ENCODE peak calls at places on chromosomes 13 and 19, in four cellular contexts. Z is HCT116, I is HepG2, N is K562. M is an unnamed sample.

GRCh38 chr13:67273001-67273400 is 42.9 kb upstream of the PCDH9 start:
- DNase-seq in Z (no peak), I (no peak), N (no peak), M (no peak)

GRCh38 chr13:106818971-106819370 is 251.0 kb upstream of the ARGLU1 start:
- DNase-seq in I (no peak), N (no peak), Z (no peak), M (no peak)

GRCh38 chr13:101785858-101786257 is 333.4 kb downstream of the ITGBL1 start:
- DNase-seq in Z (peak), N (no peak), I (peak), M (peak)

GRCh38 chr13:31556376-31556775 is 182.9 kb upstream of the RXFP2 start:
- DNase-seq in N (no peak), I (no peak), Z (no peak), M (no peak)

GRCh38 chr13:81987677-81988357 is 1646.9 kb upstream of the SPRY2 start:
- DNase-seq in N (no peak), Z (no peak), I (no peak), M (no peak)

GRCh38 chr13:75010941-75011340 is 471.0 kb downstream of the TBC1D4 start:
- DNase-seq in I (no peak), Z (no peak), N (no peak), M (peak)

GRCh38 chr19:53254451-53255341 is at the start of gene ZNF677:
- DNase-seq in Z (no peak), I (no peak), N (peak), M (peak)

GRCh38 chr19:46181386-46181774 is 33.3 kb downstream of the IGFL2 start:
- DNase-seq in N (no peak), I (no peak), Z (no peak), M (no peak)

GRCh38 chr13:93534181-93534700 is 307.6 kb downstream of the GPC6 start:
- DNase-seq in Z (no peak), N (no peak), I (no peak), M (no peak)

GRCh38 chr19:8158411-8159074 is 9.2 kb upstream of the FBN3 start:
- DNase-seq in I (peak), Z (peak), N (peak), M (peak)

GRCh38 chr19:18399008-18399407 is 1.6 kb upstream of the LRRC25 start:
- DNase-seq in N (no peak), I (no peak), Z (no peak), M (no peak)

GRCh38 chr19:41811981-41812380 is 15.6 kb downstream of the CEACAM3 start:
- DNase-seq in Z (no peak), I (no peak), N (no peak), M (no peak)

GRCh38 chr13:26951581-26952177 is 191.1 kb upstream of the GPR12 start:
- DNase-seq in I (peak), Z (no peak), N (no peak), M (no peak)

GRCh38 chr13:100491164-100491847 is 97.3 kb downstream of the GGACT start:
- DNase-seq in Z (no peak), I (no peak), N (no peak), M (no peak)

GRCh38 chr13:29718694-29719093 is 123.2 kb upstream of the SLC7A1 start:
- DNase-seq in I (no peak), Z (no peak), N (no peak), M (no peak)

GRCh38 chr13:92843549-92843948 is 383.1 kb upstream of the GPC6 start:
- DNase-seq in Z (no peak), I (no peak), N (no peak), M (no peak)

GRCh38 chr13:75468098-75468497 is 13.9 kb downstream of the TBC1D4 start:
- DNase-seq in N (no peak), Z (no peak), I (no peak), M (no peak)

GRCh38 chr19:38252935-38253691 is 3.1 kb downstream of the PPP1R14A start:
- DNase-seq in I (no peak), Z (no peak), N (no peak), M (peak)

GRCh38 chr19:46392252-46392801 is 21.0 kb downstream of the CCDC8 start:
- DNase-seq in N (no peak), I (no peak), Z (no peak), M (no peak)

GRCh38 chr19:38409631-38410133 is 6.8 kb downstream of the FAM98C start:
- DNase-seq in I (no peak), Z (no peak), N (no peak), M (no peak)

GRCh38 chr13:39876258-39876657 is 220.8 kb downstream of the COG6 start:
- DNase-seq in Z (no peak), N (no peak), I (no peak), M (no peak)

GRCh38 chr13:40315416-40316064 is 350.9 kb downstream of the FOXO1 start:
- DNase-seq in N (no peak), Z (no peak), I (no peak), M (no peak)

GRCh38 chr13:104823709-104824108 is 1711.8 kb downstream of the EFNB2 start:
- DNase-seq in N (no peak), I (no peak), Z (no peak), M (no peak)

GRCh38 chr13:26971990-26972888 is 199.4 kb downstream of the USP12 start:
- DNase-seq in I (peak), N (peak), Z (peak), M (no peak)

GRCh38 chr13:44698076-44698475 is 121.9 kb upstream of the TSC22D1 start:
- DNase-seq in Z (no peak), N (no peak), I (no peak), M (no peak)

GRCh38 chr19:38606131-38606530 is 11.6 kb downstream of the MAP4K1 start:
- DNase-seq in I (no peak), Z (no peak), N (no peak), M (no peak)

GRCh38 chr13:98083507-98083906 is 59.4 kb upstream of the FARP1 start:
- DNase-seq in I (no peak), N (no peak), Z (no peak), M (no peak)

GRCh38 chr19:4597975-4598671 is 38.6 kb upstream of the SEMA6B start:
- DNase-seq in Z (no peak), N (peak), I (no peak), M (peak)

GRCh38 chr19:41612483-41612882 is 14.4 kb downstream of the CEACAM4 start:
- DNase-seq in Z (no peak), I (no peak), N (no peak), M (no peak)

GRCh38 chr13:73325351-73326214 is 266.8 kb downstream of the KLF5 start:
- DNase-seq in N (no peak), I (peak), Z (no peak), M (no peak)

GRCh38 chr19:42242512-42243409 is at the start of gene GSK3A:
- DNase-seq in I (peak), N (peak), Z (peak), M (peak)

GRCh38 chr19:23800281-23800680 is 41.6 kb upstream of the ZNF681 start:
- DNase-seq in N (no peak), Z (no peak), I (no peak), M (no peak)
- TF ChIP-seq ELF1 in N (no peak), Z (no peak), I (no peak), M (no peak)

GRCh38 chr19:35211545-35212230 is 16.9 kb downstream of the FAM187B start:
- DNase-seq in N (no peak), I (peak), Z (no peak), M (no peak)

GRCh38 chr19:35212241-35212640 is 16.3 kb downstream of the FAM187B start:
- DNase-seq in I (no peak), N (no peak), Z (no peak), M (no peak)

GRCh38 chr19:35207391-35207871 is 21.1 kb downstream of the FAM187B start:
- DNase-seq in Z (no peak), I (no peak), N (no peak), M (no peak)

GRCh38 chr19:35208121-35208520 is 20.4 kb downstream of the FAM187B start:
- DNase-seq in Z (no peak), N (no peak), I (no peak), M (no peak)

DNA sequence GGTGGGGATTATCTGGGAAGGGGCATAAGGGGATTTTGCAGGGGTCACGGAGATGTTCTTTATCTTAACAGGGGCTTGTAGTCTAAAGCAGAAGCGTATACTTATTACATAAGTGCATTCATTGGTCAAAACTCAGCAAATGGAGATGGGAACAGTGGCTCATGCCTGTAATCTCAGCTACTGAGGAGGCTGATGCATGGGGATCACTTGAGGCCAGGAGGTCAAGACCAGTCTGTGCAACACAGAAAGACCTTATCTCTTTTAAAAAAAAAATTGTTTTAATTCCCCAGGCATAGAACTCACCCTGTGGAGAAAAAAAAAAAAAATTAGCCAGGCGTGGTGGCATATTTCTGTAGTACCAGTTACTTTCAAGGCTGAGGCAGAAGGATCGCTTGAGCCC is 18.9 kb downstream of the FAM187B start:
- DNase-seq in N (no peak), Z (no peak), I (no peak), M (no peak)
- TF ChIP-seq ELF1 in N (no peak), Z (no peak), I (no peak), M (no peak)

DNA sequence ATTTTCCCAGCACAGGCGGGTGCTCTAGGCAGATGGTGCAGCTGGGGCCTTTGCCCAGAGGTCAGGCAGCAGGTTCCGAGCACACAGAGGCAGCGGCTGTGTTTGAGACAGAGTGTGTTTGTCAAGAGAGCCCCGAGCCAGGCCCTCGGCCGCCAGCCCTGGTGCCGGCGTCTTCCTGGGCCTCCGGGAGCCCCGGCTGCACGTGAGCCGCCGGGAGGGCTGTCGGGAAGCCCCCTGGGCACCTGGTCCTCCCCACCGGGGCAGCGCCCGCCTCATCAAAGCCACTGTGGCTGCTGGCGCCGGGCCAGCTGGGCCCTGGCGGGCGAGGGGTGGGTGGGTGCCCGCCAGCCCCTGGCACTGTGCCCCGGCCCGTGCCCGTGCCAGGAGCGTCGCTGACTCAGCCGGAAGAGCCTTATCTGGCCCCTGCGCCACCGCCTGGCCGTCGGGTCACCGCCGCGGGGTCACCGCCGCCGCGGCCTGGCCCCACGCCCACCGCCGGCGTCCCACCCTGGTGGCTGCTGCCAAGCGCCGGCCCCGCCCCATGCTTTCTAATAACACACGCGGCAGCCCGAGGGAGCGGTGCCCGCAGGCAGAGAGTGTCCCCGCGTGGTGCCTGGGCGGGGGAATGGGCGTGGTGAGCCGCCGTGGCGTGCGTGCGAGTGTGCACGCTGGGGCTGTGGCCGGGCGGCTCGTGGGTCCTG is 14.9 kb downstream of the ARID3A start:
- DNase-seq in N (no peak), Z (no peak), I (no peak), M (peak)
- TF ChIP-seq ELF1 in N (no peak), Z (no peak), I (no peak), M (no peak)

DNA sequence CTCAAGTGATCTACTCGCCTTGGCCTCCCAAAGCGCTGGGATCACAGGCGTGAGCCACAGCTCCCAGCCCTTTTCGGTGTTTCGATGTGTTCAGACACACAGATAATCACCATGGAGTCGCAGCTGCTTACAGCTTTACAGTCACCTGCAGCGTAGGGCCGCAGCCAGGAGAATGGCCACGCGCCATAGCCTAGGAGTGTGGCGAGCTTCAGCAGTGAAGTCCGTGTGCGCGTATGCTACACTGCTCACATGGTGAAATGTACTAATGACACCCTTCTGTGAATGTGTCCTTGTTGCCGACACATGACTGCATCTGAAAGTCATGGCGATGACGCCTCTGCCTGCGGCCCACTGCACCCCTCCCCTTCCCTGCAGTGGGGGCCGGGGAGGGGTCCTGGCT is 23.6 kb downstream of the AP3D1 start:
- DNase-seq in N (no peak), I (no peak), Z (no peak), M (no peak)
- TF ChIP-seq ELF1 in N (no peak), I (no peak), Z (no peak), M (no peak)

GRCh38 chr13:108220042-108220441 is 1.9 kb downstream of the ABHD13 start:
- DNase-seq in N (peak), Z (peak), I (peak), M (no peak)
- TF ChIP-seq ELF1 in N (no peak), Z (no peak), I (no peak), M (no peak)

DNA sequence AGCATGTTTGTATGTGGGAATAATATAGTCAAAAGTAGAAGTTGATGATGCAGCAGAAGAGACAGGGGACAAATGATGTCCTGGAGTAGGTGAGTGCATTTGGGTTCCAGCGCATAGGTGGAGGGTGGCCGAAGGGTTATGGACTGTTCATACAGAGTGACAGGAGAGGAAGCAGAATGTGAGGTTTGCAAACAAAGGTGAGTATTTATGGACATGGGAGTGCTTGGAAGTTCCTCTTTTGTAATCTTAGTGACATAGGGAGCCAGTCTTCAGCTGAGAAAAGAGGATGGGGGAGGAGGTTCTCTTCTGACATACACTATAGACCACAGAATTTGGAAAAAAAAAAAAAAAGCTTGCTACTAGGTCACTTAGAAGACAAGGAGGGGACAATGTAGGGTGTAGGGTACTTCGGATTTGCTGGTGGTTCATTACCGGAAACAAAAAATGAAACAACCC is 331.6 kb downstream of the DLEU7 start:
- DNase-seq in Z (no peak), N (peak), I (peak), M (no peak)
- TF ChIP-seq ELF1 in Z (no peak), N (no peak), I (no peak), M (no peak)

DNA sequence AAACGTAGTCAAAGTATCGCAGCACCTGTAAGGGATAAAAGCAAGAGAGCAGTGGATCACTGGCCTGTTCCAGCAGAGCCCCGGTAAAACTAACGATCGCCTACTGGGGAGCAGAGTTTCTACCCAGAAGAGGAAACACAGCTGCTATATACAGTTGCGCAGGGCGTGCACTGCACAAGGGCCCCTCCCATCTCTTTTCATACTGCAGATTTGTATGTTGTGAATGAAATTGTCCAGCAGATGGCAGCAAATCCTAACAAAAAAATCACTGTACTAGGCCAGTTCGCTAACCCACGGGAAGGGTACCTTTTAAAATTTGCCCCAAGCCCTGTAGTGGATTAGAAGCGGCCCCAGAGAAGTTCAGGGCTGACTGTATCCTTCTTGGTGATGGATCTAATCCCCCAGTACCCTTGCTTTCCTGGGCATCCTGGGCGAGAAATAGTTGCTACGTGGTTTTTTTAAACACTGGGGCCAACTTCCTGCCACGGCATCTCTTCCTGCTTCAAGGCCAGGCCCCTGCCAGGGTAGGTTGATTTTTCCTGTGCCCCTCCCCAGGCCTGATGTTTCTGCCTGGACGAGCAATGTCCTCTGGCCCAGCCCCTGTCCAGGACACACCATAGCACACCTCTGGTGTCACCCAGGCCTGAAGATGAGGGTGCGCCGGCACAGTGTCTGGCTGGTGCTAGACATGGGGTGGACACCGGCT is 127.0 kb downstream of the IER2 start:
- DNase-seq in N (peak), Z (peak), I (peak), M (peak)
- TF ChIP-seq ELF1 in N (no peak), Z (no peak), I (no peak), M (no peak)

GRCh38 chr13:102845289-102845629 is 573 bp upstream of the ERCC5 start:
- DNase-seq in I (no peak), Z (no peak), N (no peak), M (no peak)

GRCh38 chr13:102848956-102849355 is 3.1 kb downstream of the ERCC5 start:
- DNase-seq in Z (no peak), I (no peak), N (no peak), M (no peak)

GRCh38 chr13:102845630-102846260 is at the start of gene ERCC5:
- DNase-seq in N (peak), I (peak), Z (peak), M (peak)

GRCh38 chr13:102846261-102847015 is 606 bp downstream of the ERCC5 start:
- DNase-seq in Z (peak), I (peak), N (peak), M (peak)

DNA sequence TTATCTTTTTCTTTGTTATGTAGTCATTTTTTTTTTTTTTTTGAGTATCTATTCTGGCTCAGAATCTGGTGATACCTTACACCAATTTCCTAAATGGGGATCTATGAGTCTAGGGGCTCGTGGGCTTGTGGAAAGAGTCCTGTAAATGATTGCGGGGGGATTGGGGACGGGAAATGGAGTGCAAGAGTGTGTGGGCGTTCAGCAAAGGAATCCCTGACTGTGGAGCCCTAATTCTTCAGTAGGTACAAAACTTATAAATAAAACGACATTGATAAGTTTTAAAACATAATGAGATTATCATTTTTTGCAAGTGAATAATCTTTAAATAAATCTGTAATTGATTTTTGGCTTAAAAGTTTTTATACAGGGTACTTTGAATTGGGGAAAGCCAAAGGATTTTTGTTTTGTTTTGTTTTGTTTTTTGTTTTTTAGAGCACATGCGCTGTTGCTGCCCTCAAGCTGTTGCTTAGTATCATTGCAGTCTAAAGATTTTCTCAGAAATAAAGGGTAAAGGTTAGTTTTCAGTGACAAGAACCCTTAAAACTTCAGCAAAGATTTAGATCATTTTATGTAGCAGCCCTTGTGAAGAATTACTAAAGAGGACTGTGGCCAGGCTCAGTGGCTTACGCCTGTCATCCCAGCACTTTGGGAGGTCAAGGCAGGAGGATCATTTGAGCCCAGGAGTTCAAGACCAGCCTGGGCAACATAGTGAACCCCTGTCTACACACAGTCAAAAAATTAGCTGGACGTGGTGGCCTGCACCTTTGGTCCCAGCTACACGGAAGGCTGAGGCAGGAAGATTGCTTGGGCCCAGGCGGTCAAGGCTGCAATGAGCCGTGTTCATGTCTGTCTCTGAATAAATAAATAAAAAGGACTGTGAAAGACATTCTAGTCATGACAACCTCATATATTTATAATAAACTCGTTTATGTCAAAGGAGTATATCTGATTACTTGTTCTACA is 1.7 kb downstream of the ERCC5 start:
- DNase-seq in Z (peak), I (no peak), N (peak), M (peak)
- TF ChIP-seq ELF1 in Z (no peak), I (no peak), N (no peak), M (no peak)

GRCh38 chr13:112967666-112968379 is 1.2 kb upstream of the MCF2L start:
- DNase-seq in I (no peak), Z (no peak), N (no peak), M (no peak)

GRCh38 chr13:112968910-112969691 is at the start of gene MCF2L:
- DNase-seq in Z (no peak), I (peak), N (no peak), M (peak)

GRCh38 chr13:112966776-112967175 is 2.2 kb upstream of the MCF2L start:
- DNase-seq in Z (no peak), I (no peak), N (no peak), M (no peak)

GRCh38 chr13:112969692-112970338 is 801 bp downstream of the MCF2L start:
- DNase-seq in I (no peak), Z (no peak), N (no peak), M (peak)

GRCh38 chr13:112968380-112968909 is 569 bp upstream of the MCF2L start:
- DNase-seq in N (no peak), Z (no peak), I (no peak), M (peak)
- TF ChIP-seq ELF1 in N (no peak), Z (no peak), I (no peak), M (no peak)

GRCh38 chr13:48505597-48506091 is 27.2 kb downstream of the RCBTB2 start:
- DNase-seq in I (no peak), N (no peak), Z (no peak), M (no peak)
- TF ChIP-seq ELF1 in I (no peak), N (no peak), Z (no peak), M (no peak)